ENCODE peak calls at places on chromosomes 1 and 21, in five cellular contexts. J is CD4-positive, alpha-beta memory T cell; W is uterus; C is body of pancreas; M is right atrium auricular region. L is an unnamed sample. For H3K4me1, the result is how much of the 10 kb centered on the place peaks cover.

GRCh38 chr21:39429445-39429844 is 16.1 kb downstream of the LCA5L start:
- DNase-seq in J (no peak), W (no peak), C (no peak), M (no peak), L (no peak)

GRCh38 chr1:78091215-78091813 is 45.5 kb downstream of the GIPC2 start:
- DNase-seq in J (no peak), W (no peak), C (no peak), M (no peak), L (no peak)

GRCh38 chr1:206694151-206694550 is 9.4 kb downstream of the MAPKAPK2 start:
- DNase-seq in J (no peak), W (no peak), C (no peak), M (no peak), L (no peak)

GRCh38 chr21:17769049-17769845 is 49.9 kb downstream of the C21orf91 start:
- DNase-seq in J (no peak), W (no peak), C (no peak), M (no peak), L (no peak)

GRCh38 chr1:230073371-230074035 is 6.5 kb downstream of the GALNT2 start:
- DNase-seq in J (no peak), W (no peak), C (peak), M (no peak), L (peak)

GRCh38 chr1:47232187-47232874 is at the start of gene TAL1:
- DNase-seq in J (no peak), W (no peak), C (no peak), M (no peak), L (no peak)

GRCh38 chr21:26550357-26550756 is 22.7 kb downstream of the CYYR1 start:
- DNase-seq in J (no peak), W (no peak), C (no peak), M (no peak), L (no peak)

GRCh38 chr1:244150071-244150470 is 99.0 kb downstream of the ZBTB18 start:
- DNase-seq in J (no peak), W (no peak), C (no peak), M (no peak), L (no peak)

GRCh38 chr1:48450505-48450904 is 21.5 kb downstream of the SPATA6 start:
- DNase-seq in J (no peak), W (no peak), C (no peak), M (no peak), L (no peak)

GRCh38 chr1:159925713-159926066 is 383 bp upstream of the TAGLN2 start:
- DNase-seq in J (no peak), W (no peak), C (peak), M (peak), L (no peak)

GRCh38 chr1:24955161-24955560 is 25.1 kb upstream of the RUNX3 start:
- DNase-seq in J (peak), W (no peak), C (no peak), M (no peak), L (no peak)

GRCh38 chr1:31587720-31588423 is 11.6 kb downstream of the TINAGL1 start:
- DNase-seq in J (peak), W (peak), C (peak), M (peak), L (peak)

GRCh38 chr1:209150114-209150513 is 433.4 kb upstream of the CAMK1G start:
- DNase-seq in J (no peak), W (no peak), C (no peak), M (no peak), L (no peak)

GRCh38 chr1:24870551-24871195 is 59.4 kb downstream of the RUNX3 start:
- DNase-seq in J (no peak), W (no peak), C (no peak), M (peak), L (no peak)

GRCh38 chr1:12052008-12052573 is 11.0 kb upstream of the TNFRSF8 start:
- DNase-seq in J (no peak), W (peak), C (peak), M (peak), L (no peak)

GRCh38 chr1:160007577-160008200 is 24.1 kb downstream of the PIGM start:
- DNase-seq in J (peak), W (no peak), C (no peak), M (no peak), L (no peak)

GRCh38 chr1:42736152-42736551 is 3.9 kb downstream of the CLDN19 start:
- DNase-seq in J (no peak), W (no peak), C (no peak), M (no peak), L (no peak)

GRCh38 chr1:173554541-173555250 is 48.2 kb downstream of the SLC9C2 start:
- DNase-seq in J (no peak), W (no peak), C (no peak), M (no peak), L (no peak)

GRCh38 chr1:175162955-175163354 is 29.6 kb downstream of the KIAA0040 start:
- DNase-seq in J (no peak), W (no peak), C (no peak), M (no peak), L (no peak)

GRCh38 chr1:33295450-33296081 is 25.3 kb downstream of the A3GALT2 start:
- DNase-seq in J (peak), W (peak), C (peak), M (peak), L (no peak)

GRCh38 chr1:24727490-24728214 is 17.6 kb upstream of the CLIC4 start:
- DNase-seq in J (no peak), W (peak), C (peak), M (peak), L (no peak)

GRCh38 chr1:66495490-66495889 is 38.5 kb upstream of the SGIP1 start:
- DNase-seq in J (no peak), W (no peak), C (no peak), M (no peak), L (no peak)

GRCh38 chr1:63704443-63704842 is 69.4 kb upstream of the ROR1 start:
- DNase-seq in J (no peak), W (no peak), C (peak), M (no peak), L (no peak)

GRCh38 chr1:1164361-1164700 is 9.3 kb upstream of the TTLL10 start:
- DNase-seq in J (no peak), W (no peak), C (no peak), M (no peak), L (no peak)

GRCh38 chr1:246005067-246005466 is 502.0 kb downstream of the SMYD3 start:
- DNase-seq in J (no peak), W (no peak), C (no peak), M (no peak), L (no peak)

GRCh38 chr1:7629465-7630195 is 141.5 kb upstream of the VAMP3 start:
- DNase-seq in J (no peak), W (no peak), C (no peak), M (no peak), L (no peak)

GRCh38 chr1:113765306-113765705 is 6.0 kb upstream of the PHTF1 start:
- DNase-seq in J (no peak), W (no peak), C (no peak), M (no peak), L (no peak)

GRCh38 chr1:210347112-210347511 is 18.4 kb downstream of the HHAT start:
- DNase-seq in J (no peak), W (no peak), C (no peak), M (no peak), L (no peak)

GRCh38 chr1:10601342-10602060 is 126.8 kb downstream of the PEX14 start:
- DNase-seq in J (no peak), W (no peak), C (peak), M (peak), L (no peak)

GRCh38 chr1:7621334-7622219 is 149.5 kb upstream of the VAMP3 start:
- DNase-seq in J (no peak), W (no peak), C (peak), M (no peak), L (no peak)

GRCh38 chr1:194297100-194297499 is 1110.7 kb upstream of the B3GALT2 start:
- DNase-seq in J (no peak), W (no peak), C (no peak), M (no peak), L (no peak)

GRCh38 chr21:14737922-14738321 is 191.8 kb upstream of the SAMSN1 start:
- DNase-seq in J (peak), W (no peak), C (peak), M (no peak), L (no peak)

GRCh38 chr1:186864296-186864695 is 35.5 kb downstream of the PLA2G4A start:
- DNase-seq in J (no peak), W (no peak), C (no peak), M (no peak), L (no peak)

GRCh38 chr1:55147504-55147903 is 67.7 kb downstream of the USP24 start:
- DNase-seq in J (no peak), W (no peak), C (no peak), M (no peak), L (no peak)

DNA sequence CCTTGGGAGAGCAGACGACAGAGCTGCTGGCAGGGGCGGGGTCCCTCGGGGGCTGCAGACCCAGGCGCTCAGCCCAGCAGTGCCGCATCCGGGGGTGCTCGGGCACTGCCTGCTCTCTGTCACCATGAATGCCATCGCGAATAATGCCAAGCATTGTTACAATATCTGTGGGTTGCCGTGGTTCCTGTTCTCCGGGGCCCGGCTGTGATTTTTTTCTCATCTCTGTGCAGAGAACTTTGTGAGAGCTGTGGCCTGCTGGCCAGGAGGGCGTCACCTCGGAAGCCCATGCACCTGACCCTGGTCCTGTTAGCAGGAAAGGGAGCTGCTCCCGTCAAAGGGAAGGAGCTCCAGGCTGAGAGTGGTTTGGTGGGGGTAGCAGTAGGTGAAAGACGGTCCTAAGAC is 70.4 kb downstream of the PRDM16 start:
- DNase-seq in J (no peak), W (no peak), C (no peak), M (no peak), L (no peak)
- H3K4me1 ChIP-seq in J (under half), W (under half), C (under half), M (under half), L (under half)

DNA sequence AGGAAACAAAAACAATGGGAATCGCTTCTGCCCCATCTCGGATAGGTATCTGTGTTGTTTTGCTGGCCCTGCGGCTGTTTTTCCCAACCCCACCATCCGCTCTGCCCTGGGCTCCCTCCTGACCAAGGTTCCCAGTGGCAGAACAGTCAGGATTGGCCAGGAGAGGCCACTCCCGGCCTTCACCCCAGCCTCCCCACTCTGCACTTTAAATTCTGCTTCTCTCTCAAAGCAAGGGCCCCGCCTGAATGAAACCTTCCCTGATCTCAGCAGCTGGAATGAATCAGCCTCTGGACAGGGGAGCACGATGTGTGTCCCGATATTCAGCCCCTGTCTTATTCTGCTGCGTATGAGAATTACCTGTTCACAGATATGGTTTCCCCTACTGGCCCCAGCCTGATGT is 16.3 kb downstream of the C1orf115 start:
- DNase-seq in J (no peak), W (no peak), C (no peak), M (no peak), L (peak)
- H3K27ac ChIP-seq in J (no peak), W (no peak), C (no peak), M (no peak), L (no peak)

DNA sequence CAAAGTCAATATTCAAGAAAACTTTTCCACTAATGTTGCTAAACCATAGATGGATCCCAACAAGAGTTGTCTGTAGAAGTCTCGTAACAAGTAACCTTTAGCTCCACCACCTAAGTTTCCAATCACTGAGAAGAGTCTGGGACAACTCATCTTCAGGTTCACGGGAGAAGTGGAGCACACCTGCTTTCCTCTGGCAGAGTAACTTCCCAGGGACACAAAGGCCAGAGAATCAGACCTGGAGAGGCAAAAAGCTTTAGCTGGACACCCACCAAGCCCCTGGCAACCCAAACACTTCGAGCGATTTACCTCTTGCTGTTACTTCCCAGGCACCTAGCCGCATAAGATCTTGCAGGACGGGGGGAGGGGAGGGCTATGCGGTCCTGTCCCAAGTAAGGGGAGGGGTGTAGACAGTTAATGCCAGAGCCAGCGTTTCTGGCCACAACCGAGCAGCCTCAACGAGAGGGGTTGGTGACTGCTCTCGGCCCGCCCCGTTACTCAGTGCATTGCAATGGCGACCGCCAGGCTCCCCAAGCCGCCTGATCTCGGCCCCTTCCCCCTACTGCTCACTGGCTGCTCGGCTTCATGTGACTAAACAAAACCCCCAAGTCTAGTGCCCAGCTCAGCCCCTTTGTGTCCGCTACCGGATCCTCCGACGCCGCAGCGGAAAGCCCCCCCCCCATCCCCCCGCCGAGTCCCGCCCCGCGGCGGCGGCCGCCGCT is 709 bp downstream of the ZNF644 start:
- DNase-seq in J (no peak), W (peak), C (peak), M (peak), L (peak)
- H3K4me1 ChIP-seq in J (half or more), W (under half), C (under half), M (half or more), L (half or more)

DNA sequence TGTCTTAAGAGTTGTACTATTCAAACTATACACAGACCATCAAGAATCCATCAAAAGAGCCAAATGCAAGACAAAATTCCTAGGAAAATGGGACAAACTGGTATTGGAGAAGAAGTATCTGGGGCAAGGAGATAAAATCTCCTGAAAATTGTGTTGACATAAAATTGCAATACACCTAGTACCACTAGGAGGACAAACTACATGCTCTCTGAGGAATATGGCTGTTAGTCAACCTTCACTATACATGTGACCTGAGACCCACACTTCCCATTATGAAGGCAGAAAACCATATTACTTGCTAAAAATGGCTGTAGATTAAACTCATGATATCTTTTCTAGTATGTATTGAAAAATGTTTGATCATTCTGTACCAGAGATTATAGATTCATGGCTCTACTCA is 30.0 kb downstream of the IRF2BP2 start:
- DNase-seq in J (no peak), W (no peak), C (no peak), M (no peak), L (no peak)
- H3K27ac ChIP-seq in J (no peak), W (no peak), C (no peak), M (no peak), L (no peak)

DNA sequence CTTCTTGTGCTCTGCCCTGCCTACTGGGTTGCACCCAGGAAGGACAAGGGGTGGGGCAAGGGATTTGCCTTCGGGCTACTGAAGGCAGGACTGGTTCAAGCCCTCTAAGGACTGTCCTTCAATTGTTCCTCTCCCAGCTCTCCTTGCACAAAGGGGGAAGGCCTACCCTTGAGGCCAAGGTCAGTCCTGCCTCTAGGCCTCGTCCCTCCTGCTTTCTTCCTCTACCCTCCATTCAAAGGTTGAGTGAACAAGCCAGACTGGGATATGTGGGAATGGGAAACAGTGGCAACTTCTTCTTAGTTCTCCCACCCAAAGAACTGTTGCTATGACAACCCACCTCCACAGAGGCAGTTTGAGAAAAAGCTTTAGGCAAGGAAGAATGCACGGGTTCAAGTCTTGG is 2.7 kb downstream of the LURAP1 start:
- DNase-seq in J (no peak), W (no peak), C (no peak), M (no peak), L (no peak)
- H3K4me1 ChIP-seq in J (under half), W (under half), C (under half), M (under half), L (under half)

DNA sequence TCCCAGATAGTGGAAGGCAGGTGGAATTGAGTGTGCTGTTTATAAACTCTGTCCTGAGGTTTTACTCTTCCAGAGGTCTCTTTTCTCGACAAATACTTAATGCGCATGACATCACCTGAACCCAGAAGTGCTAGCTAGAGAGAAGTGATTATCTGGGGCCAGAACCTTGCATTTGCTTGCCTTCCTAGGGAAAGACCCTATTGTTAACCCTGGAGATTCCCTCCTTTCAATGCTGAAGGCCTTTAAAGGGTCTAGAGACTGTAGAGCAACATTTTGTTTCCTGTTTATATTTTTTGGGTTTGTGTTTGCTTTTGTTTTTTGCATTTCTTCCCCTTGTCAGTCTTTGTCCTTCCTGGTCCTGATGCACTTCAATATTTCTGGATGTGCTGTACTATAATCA is 36.2 kb downstream of the ATP2B4 start:
- DNase-seq in J (no peak), W (no peak), C (no peak), M (no peak), L (no peak)
- H3K27ac ChIP-seq in J (peak), W (peak), C (no peak), M (peak), L (peak)

L was measured in vagina.